ENCODE peak calls at places on chromosomes 13 and 19, in six cellular contexts. K is endothelial cell, J is GM06990, C is fibroblast of lung, Y is left ventricle myocardium inferior, G is BE2C. S is an unnamed sample.

GRCh38 chr19:46133101-46133627 is 8.7 kb upstream of the IGFL3 start:
- DNase-seq in G (no peak), C (peak; percentile 96), J (no peak), Y (no peak), K (peak; percentile 25), S (no peak)

GRCh38 chr19:39916851-39917396 is 17.5 kb downstream of the FCGBP start:
- DNase-seq in G (no peak), C (no peak), Y (no peak), K (no peak), J (no peak), S (no peak)

GRCh38 chr13:111610879-111611278 is 290.4 kb downstream of the TEX29 start:
- DNase-seq in J (no peak), K (no peak), C (no peak), Y (no peak), G (no peak), S (no peak)

GRCh38 chr13:109468123-109468522 is 318.3 kb downstream of the IRS2 start:
- DNase-seq in K (no peak), J (no peak), Y (no peak), C (no peak), G (no peak), S (no peak)

GRCh38 chr13:90857921-90858320 is 489.6 kb upstream of the MIR17HG start:
- DNase-seq in K (no peak), Y (no peak), C (no peak), G (no peak), J (no peak), S (no peak)

GRCh38 chr13:98507060-98507797 is 69.7 kb downstream of the STK24 start:
- DNase-seq in K (peak; percentile 57), Y (peak; percentile 72), J (no peak), G (peak; percentile 75), C (peak; percentile 45), S (peak; percentile 66)

GRCh38 chr13:38979891-38980627 is 10.6 kb downstream of the STOML3 start:
- DNase-seq in Y (peak; percentile 58), J (no peak), C (peak; percentile 44), G (peak; percentile 47), K (no peak), S (peak; percentile 48)

GRCh38 chr13:32427852-32428580 is at the start of gene N4BP2L1:
- DNase-seq in J (peak; percentile 87), Y (peak; percentile 64), G (peak; percentile 48), C (peak; percentile 34), K (peak; percentile 37), S (peak; percentile 27)

GRCh38 chr13:53784331-53784730 is 755.7 kb downstream of the OLFM4 start:
- DNase-seq in C (no peak), G (no peak), Y (no peak), K (no peak), J (no peak), S (no peak)

GRCh38 chr19:2034729-2035589 is 16.1 kb downstream of the MKNK2 start:
- DNase-seq in K (peak; percentile 43), C (peak; percentile 56), Y (no peak), J (peak; percentile 81), G (peak; percentile 82), S (peak; percentile 43)

GRCh38 chr19:4144666-4145261 is 8.7 kb upstream of the CREB3L3 start:
- DNase-seq in Y (no peak), J (no peak), K (no peak), G (no peak), C (peak; percentile 85), S (no peak)

GRCh38 chr19:2385053-2385721 is 25.1 kb downstream of the TMPRSS9 start:
- DNase-seq in K (peak; percentile 14), Y (no peak), G (peak; percentile 80), C (peak; percentile 71), J (no peak), S (peak; percentile 46)

GRCh38 chr19:14370169-14370998 is 10.9 kb upstream of the ADGRE5 start:
- DNase-seq in C (no peak), J (peak; percentile 56), K (no peak), G (no peak), Y (no peak), S (no peak)

GRCh38 chr19:8526345-8527062 is 12.5 kb upstream of the ZNF414 start:
- DNase-seq in G (peak; percentile 96), Y (peak; percentile 90), C (peak; percentile 90), J (no peak), K (peak; percentile 94), S (peak; percentile 98)

GRCh38 chr13:109655206-109655600 is 131.2 kb downstream of the IRS2 start:
- DNase-seq in J (no peak), G (no peak), K (no peak), C (peak; percentile 28), Y (no peak), S (no peak)

GRCh38 chr13:35923347-35923746 is 207.8 kb downstream of the DCLK1 start:
- DNase-seq in G (no peak), K (no peak), C (peak; percentile 17), J (no peak), Y (peak; percentile 26), S (no peak)

GRCh38 chr19:51365211-51366049 is 758 bp downstream of the ETFB start:
- DNase-seq in Y (no peak), J (no peak), C (peak; percentile 50), G (peak; percentile 38), K (no peak), S (no peak)

GRCh38 chr19:10353793-10354391 is 14.5 kb upstream of the ICAM3 start:
- DNase-seq in K (peak; percentile 75), C (peak; percentile 26), G (peak; percentile 99), J (peak; percentile 49), Y (peak; percentile 80), S (peak; percentile 98)

GRCh38 chr13:97938701-97939475 is 14.6 kb upstream of the IPO5 start:
- DNase-seq in G (no peak), Y (no peak), J (no peak), C (peak; percentile 19), K (no peak), S (no peak)

GRCh38 chr13:21676611-21677021 is 5.7 kb downstream of the FGF9 start:
- DNase-seq in J (no peak), G (no peak), C (no peak), K (peak; percentile 45), Y (no peak), S (peak; percentile 53)
- TF ChIP-seq CTCF in J (no peak), G (no peak), C (peak; percentile 2), K (no peak), Y (peak; percentile 24), S (no peak)

GRCh38 chr19:860481-861098 is 1.1 kb downstream of the CFD start:
- DNase-seq in C (peak; percentile 80), J (peak; percentile 77), Y (peak; percentile 76), K (peak; percentile 57), G (peak; percentile 54), S (peak; percentile 62)

GRCh38 chr19:861099-861755 is 1.8 kb downstream of the CFD start:
- DNase-seq in C (no peak), Y (no peak), J (no peak), K (no peak), G (no peak), S (no peak)

GRCh38 chr19:862529-863304 is 3.3 kb downstream of the CFD start:
- DNase-seq in C (peak; percentile 56), Y (no peak), G (peak; percentile 70), K (peak; percentile 56), J (peak; percentile 81), S (peak; percentile 78)

GRCh38 chr19:863305-863620 is 3.8 kb downstream of the CFD start:
- DNase-seq in G (no peak), Y (no peak), J (no peak), C (no peak), K (no peak), S (no peak)

GRCh38 chr19:861756-862528 is 2.5 kb downstream of the CFD start:
- DNase-seq in C (peak; percentile 34), G (peak; percentile 80), K (no peak), J (peak; percentile 75), Y (no peak), S (peak; percentile 61)
- TF ChIP-seq CTCF in C (no peak), G (no peak), K (no peak), J (no peak), Y (no peak), S (no peak)

GRCh38 chr13:40814803-40815202 is 25.4 kb downstream of the SLC25A15 start:
- DNase-seq in C (peak; percentile 17), G (no peak), J (no peak), K (no peak), Y (no peak), S (no peak)

GRCh38 chr13:40812102-40812501 is 22.7 kb downstream of the SLC25A15 start:
- DNase-seq in K (no peak), G (no peak), J (no peak), C (no peak), Y (no peak), S (no peak)

GRCh38 chr13:40809471-40809870 is 20.1 kb downstream of the SLC25A15 start:
- DNase-seq in G (no peak), Y (no peak), J (no peak), K (no peak), C (no peak), S (no peak)

GRCh38 chr13:40812724-40813445 is 23.5 kb downstream of the SLC25A15 start:
- DNase-seq in C (no peak), K (no peak), J (no peak), Y (no peak), G (no peak), S (no peak)

GRCh38 chr13:40813662-40814454 is 24.4 kb downstream of the SLC25A15 start:
- DNase-seq in G (peak; percentile 18), C (peak; percentile 49), Y (no peak), K (no peak), J (peak; percentile 25), S (no peak)
- TF ChIP-seq CTCF in G (peak; percentile 76), C (peak; percentile 67), Y (peak; percentile 58), K (peak; percentile 31), J (peak; percentile 69), S (peak; percentile 48)

GRCh38 chr13:51584731-51585191 is 499 bp downstream of the WDFY2 start:
- DNase-seq in C (peak; percentile 45), J (peak; percentile 89), G (peak; percentile 69), K (peak; percentile 59), Y (peak; percentile 49), S (peak; percentile 69)

GRCh38 chr13:51585696-51586095 is 1.4 kb downstream of the WDFY2 start:
- DNase-seq in C (no peak), J (no peak), K (no peak), Y (no peak), G (no peak), S (no peak)

GRCh38 chr13:51585234-51585672 is 991 bp downstream of the WDFY2 start:
- DNase-seq in K (no peak), C (peak; percentile 40), G (no peak), J (no peak), Y (no peak), S (no peak)

GRCh38 chr13:51583469-51583874 is 790 bp upstream of the WDFY2 start:
- DNase-seq in J (no peak), G (no peak), Y (no peak), K (no peak), C (no peak), S (no peak)

DNA sequence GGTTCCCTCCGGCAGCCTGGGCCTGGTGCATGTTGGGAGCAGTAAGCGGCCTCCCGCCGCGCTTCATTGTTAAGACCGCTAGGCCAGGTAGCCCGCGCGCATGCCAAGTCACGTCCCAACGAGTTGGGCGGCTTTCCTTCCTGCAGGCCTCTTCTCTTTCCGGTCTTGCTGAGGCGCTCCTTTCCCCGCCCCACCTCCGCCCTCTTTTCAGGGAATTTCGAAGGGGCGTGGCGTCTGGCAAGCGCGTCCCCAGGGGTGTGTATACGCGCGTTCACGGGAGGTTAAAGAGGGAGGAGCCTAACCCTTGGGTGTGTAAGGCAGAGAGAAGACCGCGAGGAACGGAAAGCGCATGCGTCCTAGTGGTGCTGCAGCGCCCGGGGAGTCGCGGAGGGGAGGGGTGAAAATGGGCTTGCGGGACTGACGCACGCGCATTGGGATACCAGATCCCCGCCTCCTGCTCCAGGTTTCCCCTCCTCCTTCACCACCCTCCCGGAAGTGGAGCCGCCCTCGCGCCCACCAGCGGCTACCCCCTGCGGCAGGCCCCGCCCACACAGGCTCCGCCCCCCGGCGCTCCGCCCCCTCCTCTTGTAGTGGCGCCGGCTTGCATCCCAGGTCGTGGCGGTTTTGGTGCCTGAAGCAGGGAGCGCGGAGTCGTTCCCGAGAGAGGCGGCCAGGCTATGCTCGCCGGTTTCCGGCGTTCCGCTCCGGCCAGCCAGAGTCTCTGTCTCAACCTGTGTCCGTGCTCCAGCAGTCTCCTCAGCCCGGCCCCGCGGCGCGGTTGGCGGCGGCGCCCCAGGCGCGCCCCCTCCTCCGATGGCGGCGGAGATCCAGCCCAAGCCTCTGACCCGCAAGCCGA is at the start of gene WDFY2:
- DNase-seq in C (peak; percentile 100), K (peak; percentile 99), Y (peak; percentile 99), J (peak; percentile 98), G (peak; percentile 100), S (peak; percentile 99)
- TF ChIP-seq CTCF in C (no peak), K (peak; percentile 35), Y (peak; percentile 7), J (no peak), G (no peak), S (no peak)